ENCODE peak calls at places on chromosomes 16 and 17, in ten cellular contexts. S, I, B, P, V, A, K, C, O and W are unnamed samples.

GRCh38 chr17:68468334-68468733 is 11.0 kb upstream of the WIPI1 start:
- DNase-seq in I (no peak), K (no peak), O (peak), C (no peak), B (no peak), A (no peak), P (no peak), V (no peak), S (no peak), W (peak)

GRCh38 chr16:85253127-85253941 is 141.1 kb upstream of the CIBAR2 start:
- DNase-seq in P (peak), S (peak), C (peak), A (peak), K (peak), O (no peak), I (no peak), B (no peak), V (peak), W (no peak)

GRCh38 chr17:43540821-43541674 is 5.1 kb downstream of the ETV4 start:
- DNase-seq in P (no peak), O (no peak), I (no peak), K (no peak), V (no peak), B (no peak), A (no peak), C (peak), S (peak), W (no peak)

GRCh38 chr16:2751577-2752034 is 832 bp upstream of the SRRM2 start:
- DNase-seq in O (no peak), V (peak), K (no peak), C (no peak), I (peak), P (no peak), A (peak), B (no peak), S (peak), W (no peak)

GRCh38 chr17:67491009-67491677 is 114.1 kb downstream of the PITPNC1 start:
- DNase-seq in I (peak), V (peak), A (peak), P (no peak), B (peak), K (peak), C (peak), S (peak), O (peak), W (peak)

GRCh38 chr17:43129671-43130010 is 4.5 kb upstream of the BRCA1 start:
- DNase-seq in O (no peak), I (no peak), B (no peak), S (no peak), P (no peak), C (no peak), A (no peak), V (no peak), K (no peak), W (no peak)

GRCh38 chr17:64306850-64307463 is 43.9 kb upstream of the TEX2 start:
- DNase-seq in A (peak), O (peak), V (peak), P (no peak), I (peak), K (peak), C (peak), S (peak), B (peak), W (peak)

GRCh38 chr16:783404-784161 is 4.6 kb downstream of the RPUSD1 start:
- DNase-seq in O (no peak), B (no peak), V (no peak), A (peak), C (no peak), S (no peak), I (no peak), P (no peak), K (no peak), W (no peak)

GRCh38 chr17:60767744-60768308 is 90.2 kb downstream of the BCAS3 start:
- DNase-seq in O (no peak), A (no peak), V (no peak), P (no peak), B (no peak), S (no peak), K (no peak), C (no peak), I (no peak), W (no peak)

GRCh38 chr16:28267356-28267755 is 25.0 kb upstream of the SBK1 start:
- DNase-seq in A (no peak), V (no peak), C (no peak), I (no peak), O (no peak), S (no peak), B (no peak), K (no peak), P (no peak), W (no peak)

GRCh38 chr17:15965510-15965909 is 20.6 kb downstream of the ADORA2B start:
- DNase-seq in S (peak), O (no peak), K (no peak), V (no peak), P (no peak), A (no peak), B (no peak), C (peak), I (no peak), W (no peak)

GRCh38 chr16:84833542-84834402 is 14.0 kb downstream of the CRISPLD2 start:
- DNase-seq in P (no peak), A (no peak), O (no peak), K (no peak), C (no peak), I (no peak), S (no peak), V (no peak), B (no peak), W (no peak)

GRCh38 chr17:75645889-75646625 is 12.8 kb downstream of the SMIM5 start:
- DNase-seq in O (no peak), P (no peak), V (peak), C (no peak), I (peak), B (no peak), A (no peak), S (no peak), K (no peak), W (no peak)

GRCh38 chr16:86037999-86038922 is 139.3 kb downstream of the IRF8 start:
- DNase-seq in K (no peak), I (no peak), P (no peak), C (no peak), V (no peak), B (no peak), A (no peak), O (no peak), S (no peak), W (no peak)

GRCh38 chr17:76354747-76355310 is 1.1 kb upstream of the PRPSAP1 start:
- DNase-seq in S (peak), I (peak), P (no peak), C (no peak), A (no peak), O (no peak), K (no peak), V (no peak), B (no peak), W (no peak)

GRCh38 chr16:22191966-22192260 is 14.2 kb upstream of the EEF2K start:
- DNase-seq in A (peak), O (no peak), B (no peak), V (no peak), P (no peak), S (no peak), I (no peak), K (no peak), C (no peak), W (no peak)

GRCh38 chr16:23207485-23207884 is 24.9 kb downstream of the SCNN1G start:
- DNase-seq in C (peak), B (no peak), A (no peak), S (no peak), K (no peak), V (no peak), I (no peak), O (no peak), P (no peak), W (no peak)

GRCh38 chr17:73334771-73335513 is 23.1 kb upstream of the CDC42EP4 start:
- DNase-seq in K (no peak), O (no peak), V (no peak), P (no peak), B (no peak), I (no peak), C (no peak), S (no peak), A (no peak), W (no peak)

GRCh38 chr17:63998721-63999679 is 849 bp downstream of the PRR29 start:
- DNase-seq in P (no peak), O (no peak), K (no peak), A (no peak), C (peak), V (no peak), I (no peak), B (no peak), S (peak), W (no peak)

GRCh38 chr16:3830625-3831254 is 49.8 kb downstream of the CREBBP start:
- DNase-seq in S (no peak), B (no peak), I (no peak), V (no peak), A (no peak), K (no peak), C (no peak), O (no peak), P (no peak), W (no peak)

GRCh38 chr17:72575542-72576233 is 454.9 kb downstream of the SOX9 start:
- DNase-seq in A (no peak), O (no peak), C (peak), K (no peak), V (no peak), S (peak), B (no peak), P (no peak), I (no peak), W (no peak)

GRCh38 chr16:77863250-77863649 is 74.9 kb downstream of the VAT1L start:
- DNase-seq in B (no peak), I (peak), V (no peak), K (no peak), O (no peak), S (no peak), P (no peak), A (no peak), C (no peak), W (no peak)

GRCh38 chr16:88409296-88410065 is 26.7 kb downstream of the ZNF469 start:
- DNase-seq in A (no peak), K (no peak), P (no peak), V (no peak), C (no peak), O (no peak), S (no peak), I (no peak), B (no peak), W (no peak)

GRCh38 chr17:72380120-72380519 is 259.3 kb downstream of the SOX9 start:
- DNase-seq in O (no peak), A (no peak), C (no peak), I (no peak), V (no peak), S (no peak), P (no peak), K (no peak), B (no peak), W (no peak)

GRCh38 chr17:39627170-39627716 is 491 bp downstream of the PPP1R1B start:
- DNase-seq in O (no peak), B (no peak), V (no peak), K (no peak), P (no peak), A (no peak), I (no peak), C (peak), S (no peak), W (no peak)

GRCh38 chr16:8611886-8612595 is 9.5 kb upstream of the METTL22 start:
- DNase-seq in I (no peak), K (no peak), C (no peak), S (no peak), A (no peak), O (peak), V (no peak), B (no peak), P (no peak), W (peak)

GRCh38 chr16:14198603-14199002 is 127.5 kb downstream of the MRTFB start:
- DNase-seq in K (no peak), A (no peak), O (no peak), S (no peak), C (no peak), B (no peak), I (no peak), P (no peak), V (no peak), W (no peak)

GRCh38 chr17:10197721-10198508 is 491 bp downstream of the GAS7 start:
- DNase-seq in C (peak), I (no peak), B (no peak), V (no peak), A (peak), S (peak), O (no peak), K (peak), P (peak), W (no peak)

GRCh38 chr16:87431926-87432325 is 39.8 kb downstream of the MAP1LC3B start:
- DNase-seq in K (no peak), B (no peak), P (no peak), I (no peak), C (no peak), V (peak), A (no peak), S (no peak), O (peak), W (peak)

GRCh38 chr16:87333581-87334331 is 16.6 kb upstream of the C16orf95 start:
- DNase-seq in I (peak), A (no peak), K (no peak), V (no peak), B (no peak), S (no peak), C (no peak), O (no peak), P (no peak), W (no peak)

GRCh38 chr16:23566724-23567123 is 9.2 kb downstream of the UBFD1 start:
- DNase-seq in B (no peak), I (no peak), V (no peak), K (no peak), P (no peak), C (no peak), A (no peak), S (no peak), O (no peak), W (no peak)

GRCh38 chr17:48144976-48145798 is 37.6 kb downstream of the SNX11 start:
- DNase-seq in P (no peak), K (no peak), V (no peak), C (no peak), O (no peak), B (no peak), S (no peak), I (no peak), A (no peak), W (no peak)

GRCh38 chr17:48148029-48148759 is 40.6 kb downstream of the SNX11 start:
- DNase-seq in A (no peak), C (no peak), P (no peak), K (no peak), O (no peak), I (no peak), S (no peak), B (no peak), V (no peak), W (no peak)

GRCh38 chr17:48150602-48151001 is 43.0 kb downstream of the SNX11 start:
- DNase-seq in S (no peak), K (no peak), I (no peak), V (no peak), P (no peak), C (no peak), B (no peak), O (no peak), A (no peak), W (no peak)

GRCh38 chr17:48150107-48150463 is 42.5 kb downstream of the SNX11 start:
- DNase-seq in B (no peak), P (no peak), C (no peak), A (no peak), I (no peak), O (no peak), S (no peak), K (no peak), V (no peak), W (no peak)

DNA sequence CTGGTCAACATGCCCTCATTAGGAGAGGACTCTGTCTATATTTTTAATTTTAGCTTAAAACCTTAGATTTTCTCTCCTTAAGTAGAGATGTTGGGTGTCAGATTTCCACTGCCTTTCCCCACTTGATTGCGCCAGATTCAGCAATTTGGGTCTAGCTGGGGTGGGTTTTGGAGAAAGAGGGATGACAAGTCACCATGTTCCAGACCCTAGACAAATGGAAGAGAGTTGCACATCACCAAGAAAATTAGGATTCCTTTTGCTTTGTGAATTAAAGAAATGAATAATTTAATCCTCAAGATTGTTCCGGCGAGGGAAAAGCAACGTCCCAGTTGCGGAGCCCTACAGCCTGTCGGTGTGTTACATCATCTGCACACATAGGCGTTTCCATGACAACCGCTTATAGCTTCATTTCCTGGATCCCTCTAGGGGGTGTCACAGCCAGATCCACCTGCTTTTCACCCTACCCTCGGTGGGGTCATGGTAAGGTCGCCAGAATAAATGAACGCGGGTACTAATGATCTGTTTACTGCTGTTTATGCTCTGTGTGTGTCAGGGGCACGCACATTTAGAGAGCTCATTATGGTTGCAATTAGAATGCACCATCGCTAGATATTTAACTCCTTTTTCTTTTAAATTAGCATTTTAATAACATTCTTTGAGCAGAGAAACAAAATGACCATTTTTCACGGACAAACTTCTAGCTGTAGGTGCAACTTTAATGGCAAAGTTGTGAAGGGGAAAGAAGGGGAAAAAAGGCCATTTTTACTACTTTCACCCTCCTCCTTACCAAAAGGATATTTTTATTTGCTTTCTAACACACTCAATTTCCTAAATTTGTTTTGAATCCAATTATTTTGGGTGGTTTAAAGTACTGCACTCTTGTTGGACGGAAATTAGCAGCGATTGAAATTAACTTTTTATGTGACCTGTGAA is 41.9 kb downstream of the SNX11 start:
- DNase-seq in S (peak), V (no peak), B (no peak), K (no peak), C (peak), O (no peak), I (no peak), P (no peak), A (no peak), W (no peak)
- TF ChIP-seq CTCF in S (no peak), V (no peak), B (no peak), K (no peak), C (no peak), O (no peak), I (no peak), P (no peak), A (no peak), W (no peak)

GRCh38 chr17:19507673-19508326 is 25.9 kb upstream of the SLC47A1 start:
- DNase-seq in V (peak), B (peak), K (peak), I (peak), O (peak), A (peak), C (peak), S (peak), P (peak), W (peak)
- TF ChIP-seq CTCF in V (no peak), B (peak), K (no peak), I (no peak), O (peak), A (peak), C (no peak), S (no peak), P (no peak), W (no peak)

GRCh38 chr17:79905832-79906231 is 66.6 kb upstream of the CBX4 start:
- DNase-seq in I (no peak), S (no peak), A (no peak), C (no peak), P (no peak), B (no peak), K (no peak), V (no peak), O (peak), W (no peak)
- TF ChIP-seq CTCF in I (no peak), S (peak), A (no peak), C (peak), P (peak), B (no peak), K (peak), V (no peak), O (peak), W (peak)

DNA sequence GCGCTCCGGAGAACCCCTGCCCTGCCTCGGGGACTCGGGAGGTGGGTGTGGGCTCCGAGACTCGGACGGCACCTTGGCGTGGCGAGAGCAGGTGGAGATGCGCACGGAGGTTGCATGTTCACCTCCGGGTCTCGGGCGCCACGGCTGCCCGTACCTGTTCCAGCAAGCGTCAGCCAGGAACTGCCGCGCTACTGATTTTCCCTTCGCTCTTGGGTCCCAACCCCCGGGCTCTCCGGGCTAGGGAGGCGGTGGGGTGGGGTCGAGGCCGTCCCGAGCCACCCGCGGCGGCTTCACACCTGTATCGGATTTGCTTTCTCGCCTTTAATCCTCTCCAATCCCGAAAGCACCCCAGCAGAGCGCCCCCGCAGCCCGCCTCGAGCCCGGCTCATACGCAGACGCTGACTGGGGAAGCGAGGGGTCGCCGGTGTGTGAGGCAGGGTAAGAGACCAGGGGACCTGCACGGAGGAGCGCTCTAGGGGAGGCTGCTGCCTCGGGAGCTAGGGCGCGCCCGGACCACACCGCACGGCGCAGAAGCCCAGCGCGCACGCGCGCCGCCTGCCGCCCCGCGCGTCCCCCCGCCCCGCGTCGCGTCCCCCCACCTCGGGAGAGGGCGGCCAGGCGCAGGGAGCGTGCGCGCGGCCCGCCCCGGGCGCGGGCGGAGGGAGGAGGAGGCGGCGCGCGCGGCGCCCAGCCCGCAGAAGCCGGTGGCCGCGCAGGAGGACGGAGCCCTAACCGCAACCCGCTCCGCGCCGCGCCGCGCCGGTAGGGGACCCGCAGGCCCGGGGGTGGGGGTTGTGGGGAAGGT is at the start of gene DUSP14:
- DNase-seq in K (peak), S (peak), V (peak), P (peak), C (peak), O (peak), I (peak), A (peak), B (peak), W (peak)
- TF ChIP-seq CTCF in K (no peak), S (peak), V (no peak), P (no peak), C (peak), O (no peak), I (no peak), A (no peak), B (no peak), W (no peak)

DNA sequence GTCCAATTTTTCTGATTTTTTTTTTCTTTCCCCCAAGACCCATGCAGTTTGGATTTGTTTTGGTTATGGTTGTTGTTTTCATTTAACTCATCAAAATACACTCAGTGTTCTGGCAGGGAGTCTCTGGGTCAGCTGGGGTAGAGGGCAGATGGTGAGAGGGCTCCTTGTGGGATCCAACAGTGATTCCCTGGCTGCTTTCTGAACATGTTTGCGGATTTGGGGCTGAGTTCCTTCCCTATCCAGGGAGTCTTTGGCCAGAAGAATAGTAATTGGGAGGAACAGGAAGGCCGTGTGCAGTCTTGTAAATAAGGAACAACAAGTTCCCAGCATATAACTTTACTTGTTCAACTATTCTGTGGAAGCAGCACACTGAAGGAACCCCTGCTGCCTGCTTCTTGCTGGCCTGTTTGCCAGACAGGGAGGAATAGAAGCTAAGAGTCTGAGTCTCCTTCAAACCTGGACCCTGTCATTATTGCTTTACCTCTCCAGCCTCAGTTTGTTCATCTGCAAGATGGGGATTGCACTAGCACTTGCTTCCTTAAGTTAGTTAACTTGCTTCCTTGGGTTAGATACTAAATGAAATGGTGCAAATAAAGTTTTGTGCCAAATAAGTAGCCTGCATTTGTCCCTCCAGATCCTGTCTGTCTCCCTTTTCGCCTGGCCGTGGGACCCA is 32.1 kb downstream of the C17orf67 start:
- DNase-seq in S (no peak), V (no peak), O (no peak), A (no peak), I (no peak), K (no peak), C (no peak), B (no peak), P (no peak), W (no peak)
- TF ChIP-seq CTCF in S (no peak), V (no peak), O (no peak), A (no peak), I (no peak), K (no peak), C (no peak), B (no peak), P (no peak), W (no peak)